ENCODE peak calls at places on chromosomes 3 and 15, in eight cellular contexts. One of them, this sample, is unnamed.

GRCh38 chr3:37310666-37311050 is 136.3 kb upstream of the LRRFIP2 start:
- DNase-seq in GM23338: no peak
- DNase-seq in HL-60: no peak
- DNase-seq in transverse colon: no peak
- DNase-seq in stomach: no peak
- DNase-seq in Panc1: no peak
- DNase-seq in esophagus muscularis mucosa: no peak
- DNase-seq in H1: no peak
- DNase-seq in this sample: no peak

GRCh38 chr15:64282701-64283100 is 73.3 kb downstream of the CSNK1G1 start:
- DNase-seq in GM23338: no peak
- DNase-seq in HL-60: no peak
- DNase-seq in transverse colon: no peak
- DNase-seq in stomach: no peak
- DNase-seq in Panc1: no peak
- DNase-seq in esophagus muscularis mucosa: no peak
- DNase-seq in H1: no peak
- DNase-seq in this sample: no peak

GRCh38 chr3:131794766-131795381 is 239.9 kb downstream of the CPNE4 start:
- DNase-seq in GM23338: peak; percentile 82
- DNase-seq in HL-60: peak; percentile 20
- DNase-seq in transverse colon: no peak
- DNase-seq in stomach: no peak
- DNase-seq in Panc1: peak; percentile 39
- DNase-seq in esophagus muscularis mucosa: no peak
- DNase-seq in H1: peak; percentile 27
- DNase-seq in this sample: no peak

GRCh38 chr3:70308760-70309159 is 3.7 kb downstream of the MDFIC2 start:
- DNase-seq in GM23338: peak; percentile 64
- DNase-seq in HL-60: no peak
- DNase-seq in transverse colon: no peak
- DNase-seq in stomach: no peak
- DNase-seq in Panc1: no peak
- DNase-seq in esophagus muscularis mucosa: no peak
- DNase-seq in H1: peak; percentile 9
- DNase-seq in this sample: no peak

GRCh38 chr3:197339841-197340520 is 41.6 kb upstream of the DLG1 start:
- DNase-seq in GM23338: no peak
- DNase-seq in HL-60: no peak
- DNase-seq in transverse colon: peak; percentile 16
- DNase-seq in stomach: no peak
- DNase-seq in Panc1: no peak
- DNase-seq in esophagus muscularis mucosa: no peak
- DNase-seq in H1: no peak
- DNase-seq in this sample: no peak

GRCh38 chr3:65919841-65920240 is 118.9 kb downstream of the MAGI1 start:
- DNase-seq in GM23338: no peak
- DNase-seq in HL-60: no peak
- DNase-seq in transverse colon: no peak
- DNase-seq in stomach: no peak
- DNase-seq in Panc1: no peak
- DNase-seq in esophagus muscularis mucosa: no peak
- DNase-seq in H1: no peak
- DNase-seq in this sample: no peak

GRCh38 chr15:36191459-36191858 is 388.0 kb upstream of the CDIN1 start:
- DNase-seq in GM23338: no peak
- DNase-seq in HL-60: no peak
- DNase-seq in transverse colon: no peak
- DNase-seq in stomach: no peak
- DNase-seq in Panc1: no peak
- DNase-seq in esophagus muscularis mucosa: no peak
- DNase-seq in H1: no peak
- DNase-seq in this sample: no peak

GRCh38 chr15:67082007-67082536 is 16.7 kb downstream of the SMAD3 start:
- DNase-seq in GM23338: no peak
- DNase-seq in HL-60: no peak
- DNase-seq in transverse colon: peak; percentile 64
- DNase-seq in stomach: peak; percentile 81
- DNase-seq in Panc1: no peak
- DNase-seq in esophagus muscularis mucosa: no peak
- DNase-seq in H1: no peak
- DNase-seq in this sample: no peak

GRCh38 chr15:98347001-98347400 is 301.3 kb upstream of the IGF1R start:
- DNase-seq in GM23338: no peak
- DNase-seq in HL-60: no peak
- DNase-seq in transverse colon: no peak
- DNase-seq in stomach: no peak
- DNase-seq in Panc1: no peak
- DNase-seq in esophagus muscularis mucosa: no peak
- DNase-seq in H1: no peak
- DNase-seq in this sample: no peak

GRCh38 chr3:32421991-32422859 is 30.6 kb downstream of the CMTM7 start:
- DNase-seq in GM23338: no peak
- DNase-seq in HL-60: no peak
- DNase-seq in transverse colon: peak; percentile 91
- DNase-seq in stomach: peak; percentile 97
- DNase-seq in Panc1: no peak
- DNase-seq in esophagus muscularis mucosa: peak; percentile 8
- DNase-seq in H1: no peak
- DNase-seq in this sample: no peak

GRCh38 chr3:60957541-60957940 is 293.7 kb downstream of the FHIT start:
- DNase-seq in GM23338: no peak
- DNase-seq in HL-60: no peak
- DNase-seq in transverse colon: no peak
- DNase-seq in stomach: no peak
- DNase-seq in Panc1: no peak
- DNase-seq in esophagus muscularis mucosa: no peak
- DNase-seq in H1: no peak
- DNase-seq in this sample: no peak

GRCh38 chr15:30905821-30906220 is 2.1 kb downstream of the FAN1 start:
- DNase-seq in GM23338: peak; percentile 41
- DNase-seq in HL-60: no peak
- DNase-seq in transverse colon: peak; percentile 43
- DNase-seq in stomach: no peak
- DNase-seq in Panc1: no peak
- DNase-seq in esophagus muscularis mucosa: peak; percentile 17
- DNase-seq in H1: no peak
- DNase-seq in this sample: no peak

GRCh38 chr15:82647835-82648256 is 683 bp upstream of the CPEB1 start:
- DNase-seq in GM23338: peak; percentile 70
- DNase-seq in HL-60: no peak
- DNase-seq in transverse colon: peak; percentile 15
- DNase-seq in stomach: no peak
- DNase-seq in Panc1: no peak
- DNase-seq in esophagus muscularis mucosa: no peak
- DNase-seq in H1: no peak
- DNase-seq in this sample: peak; percentile 38

GRCh38 chr3:190003730-190004129 is 117.0 kb downstream of the P3H2 start:
- DNase-seq in GM23338: no peak
- DNase-seq in HL-60: no peak
- DNase-seq in transverse colon: no peak
- DNase-seq in stomach: no peak
- DNase-seq in Panc1: peak; percentile 95
- DNase-seq in esophagus muscularis mucosa: no peak
- DNase-seq in H1: no peak
- DNase-seq in this sample: no peak

GRCh38 chr15:78225783-78226541 is 8.4 kb downstream of the ACSBG1 start:
- DNase-seq in GM23338: no peak
- DNase-seq in HL-60: no peak
- DNase-seq in transverse colon: no peak
- DNase-seq in stomach: no peak
- DNase-seq in Panc1: no peak
- DNase-seq in esophagus muscularis mucosa: no peak
- DNase-seq in H1: no peak
- DNase-seq in this sample: no peak

GRCh38 chr3:134299185-134299887 is 48.7 kb upstream of the RYK start:
- DNase-seq in GM23338: peak; percentile 51
- DNase-seq in HL-60: no peak
- DNase-seq in transverse colon: no peak
- DNase-seq in stomach: no peak
- DNase-seq in Panc1: no peak
- DNase-seq in esophagus muscularis mucosa: no peak
- DNase-seq in H1: no peak
- DNase-seq in this sample: no peak

GRCh38 chr3:40456940-40457823 is at the start of gene RPL14:
- DNase-seq in GM23338: peak; percentile 98
- DNase-seq in HL-60: peak; percentile 96
- DNase-seq in transverse colon: peak; percentile 97
- DNase-seq in stomach: peak; percentile 97
- DNase-seq in Panc1: peak; percentile 72
- DNase-seq in esophagus muscularis mucosa: peak; percentile 99
- DNase-seq in H1: peak; percentile 75
- DNase-seq in this sample: peak; percentile 76

GRCh38 chr3:169478566-169479313 is 184.8 kb downstream of the MECOM start:
- DNase-seq in GM23338: no peak
- DNase-seq in HL-60: no peak
- DNase-seq in transverse colon: no peak
- DNase-seq in stomach: no peak
- DNase-seq in Panc1: no peak
- DNase-seq in esophagus muscularis mucosa: no peak
- DNase-seq in H1: no peak
- DNase-seq in this sample: no peak

GRCh38 chr3:123042413-123042812 is 14.8 kb upstream of the SEMA5B start:
- DNase-seq in GM23338: no peak
- DNase-seq in HL-60: no peak
- DNase-seq in transverse colon: no peak
- DNase-seq in stomach: no peak
- DNase-seq in Panc1: no peak
- DNase-seq in esophagus muscularis mucosa: no peak
- DNase-seq in H1: no peak
- DNase-seq in this sample: no peak

DNA sequence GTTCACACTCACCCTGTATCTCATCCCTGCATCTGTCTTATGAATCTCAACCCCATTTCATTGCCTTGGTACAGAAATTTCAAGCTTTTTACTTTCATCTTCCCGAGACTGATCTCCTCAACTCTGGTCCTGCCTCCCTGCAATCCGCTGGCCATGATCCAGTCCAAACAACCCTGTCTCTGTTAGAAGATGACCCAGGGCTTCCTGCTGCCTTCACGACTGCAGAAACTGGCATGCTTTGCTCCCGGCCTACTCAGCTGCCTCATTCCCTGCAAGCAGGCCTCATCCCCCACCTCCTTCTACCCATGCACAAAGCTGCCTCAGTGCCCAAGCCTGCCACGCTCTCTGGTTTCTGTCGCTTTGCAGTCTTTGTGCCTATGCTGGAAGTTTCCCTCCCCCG is 12.4 kb downstream of the HES1 start:
- DNase-seq in GM23338: no peak
- DNase-seq in HL-60: no peak
- DNase-seq in transverse colon: no peak
- DNase-seq in stomach: peak; percentile 49
- DNase-seq in Panc1: no peak
- DNase-seq in esophagus muscularis mucosa: no peak
- DNase-seq in H1: no peak
- DNase-seq in this sample: no peak
- TF ChIP-seq POLR2AphosphoS5 in GM23338: no peak
- TF ChIP-seq POLR2AphosphoS5 in HL-60: no peak
- TF ChIP-seq POLR2AphosphoS5 in transverse colon: no peak
- TF ChIP-seq POLR2AphosphoS5 in stomach: no peak
- TF ChIP-seq POLR2AphosphoS5 in Panc1: no peak
- TF ChIP-seq POLR2AphosphoS5 in esophagus muscularis mucosa: no peak
- TF ChIP-seq POLR2AphosphoS5 in H1: no peak
- TF ChIP-seq POLR2AphosphoS5 in this sample: no peak

DNA sequence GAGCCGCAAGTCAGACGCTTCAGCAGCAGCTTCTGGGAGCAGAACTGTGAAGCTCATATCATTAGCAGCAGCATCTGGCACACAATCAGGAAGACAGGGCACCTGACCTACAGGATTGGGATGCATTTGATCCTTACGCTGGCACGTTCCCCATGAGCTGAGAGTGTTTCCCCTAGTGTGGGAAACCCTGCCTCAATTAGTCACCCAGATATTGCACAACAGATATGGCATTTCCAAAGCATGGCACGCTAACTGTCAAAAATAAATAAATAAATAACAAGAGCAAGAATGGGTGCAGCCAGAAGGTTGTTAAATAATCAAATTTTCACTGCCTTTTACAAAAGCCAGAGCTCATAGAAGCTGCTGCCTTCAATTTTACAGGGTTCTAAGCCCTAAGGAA is 189.6 kb upstream of the THBS1 start:
- DNase-seq in GM23338: no peak
- DNase-seq in HL-60: peak; percentile 55
- DNase-seq in transverse colon: peak; percentile 32
- DNase-seq in stomach: no peak
- DNase-seq in Panc1: no peak
- DNase-seq in esophagus muscularis mucosa: no peak
- DNase-seq in H1: no peak
- DNase-seq in this sample: no peak
- TF ChIP-seq POLR2AphosphoS5 in GM23338: no peak
- TF ChIP-seq POLR2AphosphoS5 in HL-60: no peak
- TF ChIP-seq POLR2AphosphoS5 in transverse colon: peak; percentile 12
- TF ChIP-seq POLR2AphosphoS5 in stomach: no peak
- TF ChIP-seq POLR2AphosphoS5 in Panc1: no peak
- TF ChIP-seq POLR2AphosphoS5 in esophagus muscularis mucosa: no peak
- TF ChIP-seq POLR2AphosphoS5 in H1: no peak
- TF ChIP-seq POLR2AphosphoS5 in this sample: no peak

GRCh38 chr15:74384566-74385441 is 17.4 kb upstream of the CYP11A1 start:
- DNase-seq in GM23338: no peak
- DNase-seq in HL-60: peak; percentile 48
- DNase-seq in transverse colon: peak; percentile 58
- DNase-seq in stomach: peak; percentile 46
- DNase-seq in Panc1: no peak
- DNase-seq in esophagus muscularis mucosa: no peak
- DNase-seq in H1: no peak
- DNase-seq in this sample: peak; percentile 79
- TF ChIP-seq POLR2AphosphoS5 in GM23338: no peak
- TF ChIP-seq POLR2AphosphoS5 in HL-60: no peak
- TF ChIP-seq POLR2AphosphoS5 in transverse colon: no peak
- TF ChIP-seq POLR2AphosphoS5 in stomach: no peak
- TF ChIP-seq POLR2AphosphoS5 in Panc1: no peak
- TF ChIP-seq POLR2AphosphoS5 in esophagus muscularis mucosa: peak; percentile 11
- TF ChIP-seq POLR2AphosphoS5 in H1: no peak
- TF ChIP-seq POLR2AphosphoS5 in this sample: no peak

DNA sequence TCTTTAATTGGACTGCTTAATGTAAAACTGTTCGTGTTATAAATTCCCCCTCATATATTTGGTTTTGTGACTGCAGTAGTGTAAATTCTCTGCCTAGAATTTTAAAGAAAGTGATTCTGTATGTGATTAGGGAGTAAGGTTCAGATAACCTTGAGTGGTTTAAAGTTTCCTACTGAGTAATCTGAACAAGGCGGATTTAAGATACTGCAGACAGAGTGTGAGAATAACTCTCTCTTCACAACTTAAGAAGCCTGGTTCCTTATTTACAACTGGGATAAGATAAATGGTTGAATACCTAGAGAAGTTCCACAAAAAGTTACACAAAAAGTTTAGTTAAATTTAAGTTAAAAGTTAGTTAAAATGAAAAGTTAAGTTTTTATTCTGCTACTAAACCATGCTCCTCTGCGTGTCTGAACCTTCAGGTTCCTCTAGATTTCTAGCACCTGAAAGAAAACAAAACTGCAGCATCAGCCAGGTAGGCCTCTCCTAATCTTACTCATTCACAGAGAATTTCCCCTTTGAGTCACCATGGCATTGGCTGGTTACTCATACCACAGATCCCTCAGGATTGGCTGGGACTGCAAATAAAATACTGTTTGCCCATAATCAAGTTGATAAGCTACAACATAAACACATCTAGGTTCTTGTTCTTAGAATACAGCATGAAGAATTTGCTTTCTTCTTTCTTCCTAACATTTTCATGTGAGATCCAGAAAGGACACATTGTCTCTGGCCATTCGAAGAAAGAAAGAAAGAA is at the start of gene ARL14:
- DNase-seq in GM23338: no peak
- DNase-seq in HL-60: no peak
- DNase-seq in transverse colon: peak; percentile 48
- DNase-seq in stomach: peak; percentile 39
- DNase-seq in Panc1: peak; percentile 85
- DNase-seq in esophagus muscularis mucosa: no peak
- DNase-seq in H1: peak; percentile 21
- DNase-seq in this sample: no peak
- TF ChIP-seq POLR2AphosphoS5 in GM23338: no peak
- TF ChIP-seq POLR2AphosphoS5 in HL-60: no peak
- TF ChIP-seq POLR2AphosphoS5 in transverse colon: peak; percentile 27
- TF ChIP-seq POLR2AphosphoS5 in stomach: no peak
- TF ChIP-seq POLR2AphosphoS5 in Panc1: peak; percentile 56
- TF ChIP-seq POLR2AphosphoS5 in esophagus muscularis mucosa: no peak
- TF ChIP-seq POLR2AphosphoS5 in H1: no peak
- TF ChIP-seq POLR2AphosphoS5 in this sample: no peak

This sample was measured in GM12891.